ENCODE peak calls at places on chromosomes 13 and 19, in eight cellular contexts. One of them, this sample, is unnamed. For H3K4me1, the result is how much of the 10 kb centered on the place peaks cover.

GRCh38 chr19:50721441-50722137 is 1.6 kb upstream of the CLEC11A start:
- DNase-seq in HepG2: no peak
- DNase-seq in small intestine: no peak
- DNase-seq in astrocyte: no peak
- DNase-seq in upper lobe of right lung: no peak
- DNase-seq in transverse colon: no peak
- DNase-seq in CD4-positive, CD25-positive, alpha-beta regulatory T cell: no peak
- DNase-seq in tibial nerve: no peak
- DNase-seq in this sample: no peak

GRCh38 chr13:32861304-32861703 is 154.9 kb upstream of the KL start:
- DNase-seq in HepG2: no peak
- DNase-seq in small intestine: no peak
- DNase-seq in astrocyte: no peak
- DNase-seq in transverse colon: no peak
- DNase-seq in tibial nerve: no peak
- DNase-seq in CD4-positive, CD25-positive, alpha-beta regulatory T cell: no peak
- DNase-seq in upper lobe of right lung: no peak
- DNase-seq in this sample: no peak

GRCh38 chr13:79030513-79030912 is 371.6 kb upstream of the OBI1 start:
- DNase-seq in HepG2: no peak
- DNase-seq in upper lobe of right lung: no peak
- DNase-seq in astrocyte: no peak
- DNase-seq in small intestine: no peak
- DNase-seq in tibial nerve: no peak
- DNase-seq in transverse colon: no peak
- DNase-seq in CD4-positive, CD25-positive, alpha-beta regulatory T cell: no peak
- DNase-seq in this sample: no peak

GRCh38 chr13:82636119-82636518 is 1246.2 kb downstream of the SLITRK1 start:
- DNase-seq in CD4-positive, CD25-positive, alpha-beta regulatory T cell: no peak
- DNase-seq in upper lobe of right lung: no peak
- DNase-seq in astrocyte: peak
- DNase-seq in small intestine: no peak
- DNase-seq in transverse colon: no peak
- DNase-seq in HepG2: no peak
- DNase-seq in tibial nerve: no peak
- DNase-seq in this sample: no peak

GRCh38 chr13:60583196-60583908 is 186.3 kb downstream of the TDRD3 start:
- DNase-seq in astrocyte: peak
- DNase-seq in transverse colon: no peak
- DNase-seq in upper lobe of right lung: no peak
- DNase-seq in tibial nerve: peak
- DNase-seq in CD4-positive, CD25-positive, alpha-beta regulatory T cell: no peak
- DNase-seq in small intestine: no peak
- DNase-seq in HepG2: peak
- DNase-seq in this sample: no peak

GRCh38 chr13:76597868-76598267 is 288.3 kb downstream of the KCTD12 start:
- DNase-seq in CD4-positive, CD25-positive, alpha-beta regulatory T cell: no peak
- DNase-seq in tibial nerve: no peak
- DNase-seq in upper lobe of right lung: no peak
- DNase-seq in astrocyte: no peak
- DNase-seq in small intestine: no peak
- DNase-seq in HepG2: no peak
- DNase-seq in transverse colon: no peak
- DNase-seq in this sample: no peak

GRCh38 chr19:15498910-15499309 is 9.4 kb upstream of the CYP4F22 start:
- DNase-seq in CD4-positive, CD25-positive, alpha-beta regulatory T cell: no peak
- DNase-seq in upper lobe of right lung: no peak
- DNase-seq in HepG2: no peak
- DNase-seq in astrocyte: no peak
- DNase-seq in small intestine: no peak
- DNase-seq in transverse colon: no peak
- DNase-seq in tibial nerve: no peak
- DNase-seq in this sample: no peak

GRCh38 chr19:55173717-55174409 is 6.2 kb downstream of the SYT5 start:
- DNase-seq in HepG2: peak
- DNase-seq in upper lobe of right lung: peak
- DNase-seq in CD4-positive, CD25-positive, alpha-beta regulatory T cell: no peak
- DNase-seq in tibial nerve: no peak
- DNase-seq in small intestine: peak
- DNase-seq in transverse colon: peak
- DNase-seq in astrocyte: no peak
- DNase-seq in this sample: peak

GRCh38 chr19:18992696-18993095 is 40.6 kb downstream of the SUGP2 start:
- DNase-seq in upper lobe of right lung: no peak
- DNase-seq in CD4-positive, CD25-positive, alpha-beta regulatory T cell: no peak
- DNase-seq in astrocyte: no peak
- DNase-seq in small intestine: no peak
- DNase-seq in HepG2: no peak
- DNase-seq in transverse colon: no peak
- DNase-seq in tibial nerve: no peak
- DNase-seq in this sample: no peak

GRCh38 chr19:459724-460511 is 915 bp downstream of the SHC2 start:
- DNase-seq in tibial nerve: peak
- DNase-seq in astrocyte: peak
- DNase-seq in HepG2: peak
- DNase-seq in CD4-positive, CD25-positive, alpha-beta regulatory T cell: no peak
- DNase-seq in small intestine: peak
- DNase-seq in upper lobe of right lung: peak
- DNase-seq in transverse colon: peak
- DNase-seq in this sample: no peak

GRCh38 chr13:46374710-46375109 is 12.3 kb downstream of the RUBCNL start:
- DNase-seq in tibial nerve: no peak
- DNase-seq in transverse colon: no peak
- DNase-seq in CD4-positive, CD25-positive, alpha-beta regulatory T cell: no peak
- DNase-seq in HepG2: no peak
- DNase-seq in astrocyte: no peak
- DNase-seq in small intestine: peak
- DNase-seq in upper lobe of right lung: no peak
- DNase-seq in this sample: no peak

GRCh38 chr13:52356327-52356726 is 49.6 kb downstream of the THSD1 start:
- DNase-seq in CD4-positive, CD25-positive, alpha-beta regulatory T cell: no peak
- DNase-seq in HepG2: no peak
- DNase-seq in transverse colon: no peak
- DNase-seq in tibial nerve: no peak
- DNase-seq in astrocyte: peak
- DNase-seq in upper lobe of right lung: no peak
- DNase-seq in small intestine: no peak
- DNase-seq in this sample: no peak

GRCh38 chr13:108828053-108828806 is 198.8 kb downstream of the MYO16 start:
- DNase-seq in upper lobe of right lung: no peak
- DNase-seq in tibial nerve: no peak
- DNase-seq in HepG2: no peak
- DNase-seq in CD4-positive, CD25-positive, alpha-beta regulatory T cell: no peak
- DNase-seq in small intestine: no peak
- DNase-seq in transverse colon: no peak
- DNase-seq in astrocyte: no peak
- DNase-seq in this sample: no peak

GRCh38 chr19:33177417-33177976 is 16.6 kb upstream of the LRP3 start:
- DNase-seq in small intestine: no peak
- DNase-seq in tibial nerve: no peak
- DNase-seq in CD4-positive, CD25-positive, alpha-beta regulatory T cell: no peak
- DNase-seq in upper lobe of right lung: no peak
- DNase-seq in transverse colon: no peak
- DNase-seq in HepG2: peak
- DNase-seq in astrocyte: no peak
- DNase-seq in this sample: peak

GRCh38 chr13:97386832-97387486 is 47.0 kb upstream of the RAP2A start:
- DNase-seq in CD4-positive, CD25-positive, alpha-beta regulatory T cell: no peak
- DNase-seq in small intestine: no peak
- DNase-seq in astrocyte: no peak
- DNase-seq in tibial nerve: no peak
- DNase-seq in transverse colon: peak
- DNase-seq in HepG2: no peak
- DNase-seq in upper lobe of right lung: peak
- DNase-seq in this sample: no peak

GRCh38 chr19:4710281-4710600 is 13.4 kb downstream of the DPP9 start:
- DNase-seq in tibial nerve: no peak
- DNase-seq in CD4-positive, CD25-positive, alpha-beta regulatory T cell: no peak
- DNase-seq in small intestine: no peak
- DNase-seq in transverse colon: no peak
- DNase-seq in astrocyte: no peak
- DNase-seq in HepG2: no peak
- DNase-seq in upper lobe of right lung: no peak
- DNase-seq in this sample: no peak
- H3K4me1 ChIP-seq in tibial nerve: under half
- H3K4me1 ChIP-seq in CD4-positive, CD25-positive, alpha-beta regulatory T cell: under half
- H3K4me1 ChIP-seq in small intestine: under half
- H3K4me1 ChIP-seq in transverse colon: under half
- H3K4me1 ChIP-seq in astrocyte: under half
- H3K4me1 ChIP-seq in HepG2: under half
- H3K4me1 ChIP-seq in upper lobe of right lung: under half
- H3K4me1 ChIP-seq in this sample: under half

GRCh38 chr13:110284809-110285519 is 22.0 kb downstream of the COL4A1 start:
- DNase-seq in transverse colon: no peak
- DNase-seq in small intestine: no peak
- DNase-seq in astrocyte: peak
- DNase-seq in HepG2: no peak
- DNase-seq in tibial nerve: no peak
- DNase-seq in CD4-positive, CD25-positive, alpha-beta regulatory T cell: no peak
- DNase-seq in upper lobe of right lung: no peak
- DNase-seq in this sample: no peak
- H3K4me1 ChIP-seq in transverse colon: under half
- H3K4me1 ChIP-seq in small intestine: under half
- H3K4me1 ChIP-seq in astrocyte: under half
- H3K4me1 ChIP-seq in HepG2: under half
- H3K4me1 ChIP-seq in tibial nerve: under half
- H3K4me1 ChIP-seq in CD4-positive, CD25-positive, alpha-beta regulatory T cell: under half
- H3K4me1 ChIP-seq in upper lobe of right lung: under half
- H3K4me1 ChIP-seq in this sample: under half

GRCh38 chr19:47095707-47096704 is 17.6 kb downstream of the ZC3H4 start:
- DNase-seq in CD4-positive, CD25-positive, alpha-beta regulatory T cell: no peak
- DNase-seq in tibial nerve: no peak
- DNase-seq in astrocyte: peak
- DNase-seq in small intestine: peak
- DNase-seq in transverse colon: peak
- DNase-seq in upper lobe of right lung: peak
- DNase-seq in HepG2: peak
- DNase-seq in this sample: no peak
- H3K4me1 ChIP-seq in CD4-positive, CD25-positive, alpha-beta regulatory T cell: under half
- H3K4me1 ChIP-seq in tibial nerve: half or more
- H3K4me1 ChIP-seq in astrocyte: under half
- H3K4me1 ChIP-seq in small intestine: under half
- H3K4me1 ChIP-seq in transverse colon: under half
- H3K4me1 ChIP-seq in upper lobe of right lung: half or more
- H3K4me1 ChIP-seq in HepG2: half or more
- H3K4me1 ChIP-seq in this sample: under half

GRCh38 chr19:46296722-46297431 is at the start of gene HIF3A:
- DNase-seq in CD4-positive, CD25-positive, alpha-beta regulatory T cell: no peak
- DNase-seq in HepG2: no peak
- DNase-seq in tibial nerve: no peak
- DNase-seq in astrocyte: no peak
- DNase-seq in small intestine: peak
- DNase-seq in transverse colon: peak
- DNase-seq in upper lobe of right lung: peak
- DNase-seq in this sample: no peak

GRCh38 chr19:46299004-46299509 is 2.2 kb downstream of the HIF3A start:
- DNase-seq in small intestine: peak
- DNase-seq in transverse colon: peak
- DNase-seq in upper lobe of right lung: peak
- DNase-seq in astrocyte: peak
- DNase-seq in HepG2: peak
- DNase-seq in CD4-positive, CD25-positive, alpha-beta regulatory T cell: no peak
- DNase-seq in tibial nerve: peak
- DNase-seq in this sample: no peak

GRCh38 chr19:46297700-46298476 is 1.0 kb downstream of the HIF3A start:
- DNase-seq in tibial nerve: peak
- DNase-seq in astrocyte: no peak
- DNase-seq in CD4-positive, CD25-positive, alpha-beta regulatory T cell: no peak
- DNase-seq in HepG2: no peak
- DNase-seq in transverse colon: peak
- DNase-seq in small intestine: peak
- DNase-seq in upper lobe of right lung: peak
- DNase-seq in this sample: no peak

GRCh38 chr19:46299695-46300094 is 2.9 kb downstream of the HIF3A start:
- DNase-seq in astrocyte: no peak
- DNase-seq in small intestine: peak
- DNase-seq in HepG2: no peak
- DNase-seq in CD4-positive, CD25-positive, alpha-beta regulatory T cell: no peak
- DNase-seq in transverse colon: peak
- DNase-seq in tibial nerve: no peak
- DNase-seq in upper lobe of right lung: peak
- DNase-seq in this sample: no peak

DNA sequence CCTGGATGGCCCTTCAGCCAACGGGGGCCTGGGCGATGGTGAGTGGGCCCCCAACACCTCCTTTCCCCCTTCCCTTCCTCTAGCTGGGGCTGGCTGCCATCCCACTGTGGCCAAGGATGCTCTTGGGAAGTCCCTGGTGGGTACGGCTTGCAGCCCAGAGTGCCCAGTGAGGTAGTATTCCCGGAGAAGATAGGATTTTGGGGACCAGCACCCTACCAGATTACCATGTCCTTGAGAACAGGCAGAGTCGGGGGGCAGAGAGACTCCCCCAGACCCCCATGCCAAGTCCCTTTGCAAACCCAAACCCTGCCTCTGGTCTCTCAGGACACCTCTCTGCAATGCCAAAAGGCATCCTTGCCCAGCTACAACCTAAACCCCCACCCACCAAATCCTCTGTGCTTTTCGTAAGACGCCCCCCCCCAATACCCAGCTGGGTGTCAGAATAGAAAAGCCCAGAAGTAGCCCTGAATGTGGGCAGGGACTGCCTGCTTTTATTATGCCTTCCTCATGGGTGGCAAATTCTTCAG is 1.7 kb downstream of the HIF3A start:
- DNase-seq in HepG2: no peak
- DNase-seq in astrocyte: no peak
- DNase-seq in tibial nerve: no peak
- DNase-seq in CD4-positive, CD25-positive, alpha-beta regulatory T cell: no peak
- DNase-seq in upper lobe of right lung: no peak
- DNase-seq in transverse colon: no peak
- DNase-seq in small intestine: no peak
- DNase-seq in this sample: no peak
- H3K4me1 ChIP-seq in HepG2: half or more
- H3K4me1 ChIP-seq in astrocyte: under half
- H3K4me1 ChIP-seq in tibial nerve: half or more
- H3K4me1 ChIP-seq in CD4-positive, CD25-positive, alpha-beta regulatory T cell: under half
- H3K4me1 ChIP-seq in upper lobe of right lung: half or more
- H3K4me1 ChIP-seq in transverse colon: under half
- H3K4me1 ChIP-seq in small intestine: under half
- H3K4me1 ChIP-seq in this sample: under half

GRCh38 chr13:112722433-112723250 is 32.8 kb downstream of the ATP11A start:
- DNase-seq in HepG2: peak
- DNase-seq in CD4-positive, CD25-positive, alpha-beta regulatory T cell: no peak
- DNase-seq in tibial nerve: no peak
- DNase-seq in transverse colon: no peak
- DNase-seq in upper lobe of right lung: peak
- DNase-seq in astrocyte: peak
- DNase-seq in small intestine: peak
- DNase-seq in this sample: no peak
- H3K4me1 ChIP-seq in HepG2: half or more
- H3K4me1 ChIP-seq in CD4-positive, CD25-positive, alpha-beta regulatory T cell: under half
- H3K4me1 ChIP-seq in tibial nerve: under half
- H3K4me1 ChIP-seq in transverse colon: under half
- H3K4me1 ChIP-seq in upper lobe of right lung: half or more
- H3K4me1 ChIP-seq in astrocyte: under half
- H3K4me1 ChIP-seq in small intestine: under half
- H3K4me1 ChIP-seq in this sample: under half

DNA sequence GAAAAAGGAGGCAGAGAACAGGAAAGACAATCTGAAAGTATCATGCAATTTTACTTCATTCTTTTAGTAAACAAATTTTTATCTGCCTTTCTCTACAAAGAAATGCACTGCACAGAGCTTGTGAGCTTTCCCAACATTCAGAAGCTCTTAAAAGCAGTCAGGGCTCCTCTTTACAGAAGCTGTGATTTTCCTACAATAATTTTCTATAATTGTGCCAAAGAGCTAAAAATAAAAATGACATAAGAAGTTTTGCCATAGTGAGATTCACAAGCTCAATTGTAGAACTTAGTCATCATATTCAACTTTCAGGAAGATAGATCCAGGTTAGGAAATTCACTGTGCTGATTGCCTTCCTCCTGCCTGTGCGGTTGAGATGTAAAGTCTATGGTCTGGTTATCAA is 341.4 kb downstream of the PCDH9 start:
- DNase-seq in astrocyte: peak
- DNase-seq in upper lobe of right lung: no peak
- DNase-seq in HepG2: no peak
- DNase-seq in tibial nerve: no peak
- DNase-seq in small intestine: no peak
- DNase-seq in transverse colon: no peak
- DNase-seq in CD4-positive, CD25-positive, alpha-beta regulatory T cell: no peak
- DNase-seq in this sample: no peak
- H3K4me1 ChIP-seq in astrocyte: under half
- H3K4me1 ChIP-seq in upper lobe of right lung: under half
- H3K4me1 ChIP-seq in HepG2: under half
- H3K4me1 ChIP-seq in tibial nerve: under half
- H3K4me1 ChIP-seq in small intestine: under half
- H3K4me1 ChIP-seq in transverse colon: under half
- H3K4me1 ChIP-seq in CD4-positive, CD25-positive, alpha-beta regulatory T cell: under half
- H3K4me1 ChIP-seq in this sample: under half